ENCODE peak calls at places on chromosome X, in eight cellular contexts. P, C, H, Y, O, U, B and D are unnamed samples.

GRCh38 chrX:65932173-65933084 is 107.5 kb downstream of the VSIG4 start:
- DNase-seq in P (peak; percentile 22), C (no peak), H (no peak), Y (no peak), O (no peak), U (no peak), B (no peak), D (no peak)

GRCh38 chrX:65985922-65986588 is 53.8 kb downstream of the VSIG4 start:
- DNase-seq in P (no peak), C (no peak), H (peak; percentile 3), Y (peak; percentile 10), O (peak; percentile 47), U (no peak), B (peak; percentile 0), D (peak; percentile 30)

GRCh38 chrX:125319646-125320521 is at the start of gene TEX13C:
- DNase-seq in P (no peak), C (no peak), H (no peak), Y (no peak), O (no peak), U (no peak), B (no peak), D (no peak)

GRCh38 chrX:48683411-48683982 is at the start of gene WAS:
- DNase-seq in P (peak; percentile 54), C (no peak), H (no peak), Y (no peak), O (no peak), U (no peak), B (no peak), D (peak; percentile 29)

GRCh38 chrX:10010686-10011085 is 43.5 kb downstream of the CLDN34 start:
- DNase-seq in P (no peak), C (no peak), H (no peak), Y (no peak), O (peak; percentile 70), U (no peak), B (no peak), D (no peak)

GRCh38 chrX:111116666-111117065 is 20.7 kb downstream of the PAK3 start:
- DNase-seq in P (no peak), C (no peak), H (no peak), Y (no peak), O (no peak), U (no peak), B (no peak), D (no peak)

GRCh38 chrX:132433551-132433950 is 55.3 kb downstream of the MBNL3 start:
- DNase-seq in P (no peak), C (no peak), H (no peak), Y (no peak), O (no peak), U (no peak), B (no peak), D (no peak)

GRCh38 chrX:12958059-12958458 is 16.9 kb upstream of the TMSB4X start:
- DNase-seq in P (no peak), C (no peak), H (no peak), Y (no peak), O (no peak), U (no peak), B (no peak), D (no peak)

GRCh38 chrX:14865201-14865600 is 7.7 kb downstream of the FANCB start:
- DNase-seq in P (no peak), C (no peak), H (no peak), Y (no peak), O (peak; percentile 41), U (no peak), B (peak; percentile 14), D (no peak)

GRCh38 chrX:49192722-49193328 is 6.7 kb upstream of the PRICKLE3 start:
- DNase-seq in P (no peak), C (no peak), H (no peak), Y (peak; percentile 30), O (peak; percentile 25), U (no peak), B (no peak), D (no peak)

GRCh38 chrX:131068945-131069719 is 11.0 kb downstream of the ARHGAP36 start:
- DNase-seq in P (no peak), C (no peak), H (no peak), Y (peak; percentile 50), O (no peak), U (no peak), B (no peak), D (no peak)

GRCh38 chrX:5528057-5528456 is 700.6 kb downstream of the NLGN4X start:
- DNase-seq in P (no peak), C (no peak), H (no peak), Y (no peak), O (no peak), U (no peak), B (no peak), D (no peak)

GRCh38 chrX:129831486-129831885 is 12.2 kb downstream of the ZDHHC9 start:
- DNase-seq in P (peak; percentile 54), C (no peak), H (no peak), Y (no peak), O (no peak), U (no peak), B (no peak), D (no peak)

GRCh38 chrX:103254921-103255455 is at the start of gene TCEAL8:
- DNase-seq in P (peak; percentile 90), C (peak; percentile 81), H (peak; percentile 32), Y (peak; percentile 75), O (peak; percentile 74), U (peak; percentile 93), B (no peak), D (peak; percentile 45)

GRCh38 chrX:132741706-132742105 is 216.7 kb downstream of the HS6ST2 start:
- DNase-seq in P (no peak), C (no peak), H (no peak), Y (no peak), O (no peak), U (no peak), B (no peak), D (no peak)

GRCh38 chrX:16208601-16209000 is 41.3 kb downstream of the MAGEB17 start:
- DNase-seq in P (no peak), C (no peak), H (no peak), Y (no peak), O (no peak), U (no peak), B (no peak), D (no peak)

GRCh38 chrX:138745215-138745614 is 33.7 kb upstream of the FGF13 start:
- DNase-seq in P (no peak), C (no peak), H (peak; percentile 20), Y (peak; percentile 9), O (peak; percentile 60), U (no peak), B (no peak), D (no peak)

GRCh38 chrX:136768469-136769084 is 12.2 kb downstream of the ARHGEF6 start:
- DNase-seq in P (peak; percentile 50), C (peak; percentile 40), H (peak; percentile 73), Y (peak; percentile 12), O (peak; percentile 83), U (peak; percentile 73), B (peak; percentile 63), D (no peak)

GRCh38 chrX:85004255-85004654 is 578 bp downstream of the APOOL start:
- DNase-seq in P (no peak), C (no peak), H (no peak), Y (no peak), O (peak; percentile 28), U (no peak), B (no peak), D (no peak)

DNA sequence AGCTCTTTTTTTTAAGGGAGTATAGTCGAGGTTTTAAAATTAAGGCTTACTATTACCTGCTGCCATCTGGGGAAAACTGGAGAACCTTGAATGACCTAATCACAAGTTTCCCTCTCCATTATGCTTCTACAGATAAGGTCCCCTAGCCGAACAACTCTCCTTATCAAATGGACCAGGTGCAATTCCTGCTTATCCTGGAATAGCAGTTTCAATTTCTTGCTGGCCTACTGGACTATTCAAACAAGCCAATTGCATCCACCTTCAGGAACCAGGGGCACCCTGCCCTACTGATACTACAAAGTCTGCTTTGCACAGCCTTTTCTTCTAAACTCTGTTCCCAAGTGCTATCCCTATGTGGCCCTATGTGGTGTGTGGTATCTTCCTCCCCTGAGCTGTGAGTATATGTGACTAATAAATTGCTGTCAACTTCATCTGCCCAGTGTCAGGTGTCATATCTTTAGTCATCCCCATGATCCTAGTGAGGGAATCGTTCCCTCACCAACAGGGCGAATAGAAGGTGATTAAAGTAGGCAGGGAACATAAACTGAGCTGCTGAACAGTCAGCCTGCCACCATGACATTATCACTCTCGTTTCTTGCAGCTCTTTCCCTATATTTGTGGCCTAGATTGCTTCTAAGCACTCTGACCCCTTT is 128.5 kb downstream of the ATG4A start:
- DNase-seq in P (no peak), C (no peak), H (no peak), Y (no peak), O (no peak), U (no peak), B (no peak), D (no peak)
- TF ChIP-seq CTCF in P (no peak), C (no peak), H (no peak), Y (no peak), O (no peak), U (no peak), B (no peak), D (no peak)

GRCh38 chrX:72539822-72540221 is 32.8 kb downstream of the HDAC8 start:
- DNase-seq in P (no peak), C (no peak), H (no peak), Y (no peak), O (no peak), U (no peak), B (no peak), D (no peak)

GRCh38 chrX:72545990-72546389 is 26.7 kb downstream of the HDAC8 start:
- DNase-seq in P (no peak), C (no peak), H (no peak), Y (no peak), O (no peak), U (no peak), B (no peak), D (no peak)

GRCh38 chrX:72536542-72536941 is 36.1 kb downstream of the HDAC8 start:
- DNase-seq in P (no peak), C (no peak), H (no peak), Y (no peak), O (no peak), U (no peak), B (no peak), D (no peak)

GRCh38 chrX:72540318-72540717 is 32.3 kb downstream of the HDAC8 start:
- DNase-seq in P (no peak), C (no peak), H (peak; percentile 14), Y (no peak), O (peak; percentile 58), U (no peak), B (no peak), D (no peak)
- TF ChIP-seq CTCF in P (peak; percentile 21), C (peak; percentile 24), H (peak; percentile 28), Y (no peak), O (peak; percentile 46), U (no peak), B (no peak), D (no peak)

DNA sequence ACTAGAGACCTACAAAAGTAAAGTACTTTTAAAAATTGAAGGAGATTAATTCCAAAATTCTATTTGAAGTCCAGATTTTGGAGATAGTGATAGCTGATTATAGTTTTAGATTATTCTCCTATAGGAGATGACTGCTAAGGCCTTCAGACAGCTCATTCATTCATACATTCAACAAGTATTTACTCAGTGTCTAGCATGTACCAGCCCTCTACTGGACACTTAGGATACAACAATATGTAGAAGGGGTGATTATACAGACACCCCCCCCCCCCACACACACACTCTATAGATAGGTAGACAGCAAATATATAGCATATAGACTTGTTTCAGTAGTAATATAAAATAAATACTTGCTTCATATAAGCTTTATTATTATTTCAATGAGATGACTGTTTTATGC is 60.4 kb upstream of the TAF9B start:
- DNase-seq in P (no peak), C (no peak), H (no peak), Y (no peak), O (peak; percentile 8), U (no peak), B (no peak), D (no peak)
- TF ChIP-seq CTCF in P (no peak), C (no peak), H (peak; percentile 5), Y (no peak), O (peak; percentile 19), U (no peak), B (no peak), D (peak; percentile 22)

GRCh38 chrX:33211356-33212254 is at the start of gene DMD:
- DNase-seq in P (peak; percentile 57), C (peak; percentile 34), H (peak; percentile 8), Y (peak; percentile 17), O (peak; percentile 84), U (peak; percentile 87), B (peak; percentile 21), D (no peak)
- TF ChIP-seq CTCF in P (no peak), C (no peak), H (no peak), Y (no peak), O (peak; percentile 4), U (no peak), B (no peak), D (no peak)